ENCODE peak calls at places on chromosomes 11 and 22, in four cellular contexts. C, I, L and S are unnamed samples. For H3K27me3, H3K36me3 and H3K4me1, the result is how much of the 10 kb centered on the place peaks cover.

GRCh38 chr22:29727248-29727551 is 7.4 kb downstream of the CABP7 start:
- DNase-seq in C (no peak), I (no peak), L (no peak), S (no peak)

GRCh38 chr11:63532799-63533475 is 3.7 kb upstream of the PLAAT4 start:
- DNase-seq in C (no peak), I (no peak), L (no peak), S (no peak)

GRCh38 chr22:44807915-44808690 is 55.7 kb downstream of the ARHGAP8 start:
- DNase-seq in C (no peak), I (no peak), L (no peak), S (no peak)

GRCh38 chr22:29626497-29627195 is 23.2 kb downstream of the NF2 start:
- DNase-seq in C (no peak), I (no peak), L (no peak), S (no peak)

GRCh38 chr11:12420706-12421105 is 43.3 kb downstream of the PARVA start:
- DNase-seq in C (no peak), I (no peak), L (no peak), S (no peak)

GRCh38 chr11:16000065-16000464 is 356.3 kb downstream of the SOX6 start:
- DNase-seq in C (no peak), I (no peak), L (no peak), S (no peak)

GRCh38 chr11:9660886-9661285 is 3.0 kb upstream of the SWAP70 start:
- DNase-seq in C (no peak), I (no peak), L (no peak), S (no peak)

GRCh38 chr11:22703561-22703960 is 37.1 kb downstream of the GAS2 start:
- DNase-seq in C (no peak), I (no peak), L (no peak), S (no peak)

GRCh38 chr22:46220921-46221320 is 29.2 kb downstream of the CDPF1 start:
- DNase-seq in C (no peak), I (no peak), L (no peak), S (no peak)

GRCh38 chr11:119623682-119624081 is 105.3 kb downstream of the NECTIN1 start:
- DNase-seq in C (no peak), I (no peak), L (no peak), S (no peak)

GRCh38 chr11:133081730-133082452 is 450.4 kb downstream of the OPCML start:
- DNase-seq in C (no peak), I (no peak), L (no peak), S (no peak)

GRCh38 chr11:70568504-70569172 is 170.3 kb downstream of the CTTN start:
- DNase-seq in C (peak), I (no peak), L (no peak), S (no peak)

GRCh38 chr11:80156062-80156461 is 715.2 kb upstream of the TENM4 start:
- DNase-seq in C (no peak), I (no peak), L (no peak), S (no peak)

GRCh38 chr22:39144101-39144815 is 8.2 kb downstream of the CBX7 start:
- DNase-seq in C (peak), I (peak), L (no peak), S (peak)

GRCh38 chr22:45205624-45205925 is 35.1 kb downstream of the KIAA0930 start:
- DNase-seq in C (no peak), I (no peak), L (no peak), S (no peak)

GRCh38 chr11:19359425-19360000 is 118.8 kb upstream of the E2F8 start:
- DNase-seq in C (no peak), I (no peak), L (peak), S (no peak)

GRCh38 chr22:30685178-30685577 is 9.5 kb upstream of the OSBP2 start:
- DNase-seq in C (no peak), I (no peak), L (no peak), S (no peak)

GRCh38 chr11:61718046-61718531 is 34.3 kb upstream of the MYRF start:
- DNase-seq in C (no peak), I (no peak), L (no peak), S (no peak)

GRCh38 chr11:73797457-73797856 is 9.8 kb downstream of the MRPL48 start:
- DNase-seq in C (no peak), I (no peak), L (no peak), S (no peak)

GRCh38 chr22:20080445-20080775 is 369 bp downstream of the DGCR8 start:
- DNase-seq in C (peak), I (peak), L (peak), S (peak)

GRCh38 chr11:12507391-12507790 is 130.0 kb downstream of the PARVA start:
- DNase-seq in C (no peak), I (no peak), L (no peak), S (no peak)

GRCh38 chr22:27801197-27801615 is 350 bp downstream of the MN1 start:
- DNase-seq in C (no peak), I (peak), L (peak), S (peak)

GRCh38 chr11:68542617-68543016 is 82.1 kb downstream of the PPP6R3 start:
- DNase-seq in C (no peak), I (no peak), L (no peak), S (no peak)

GRCh38 chr11:134585666-134586285 is 173.7 kb upstream of the B3GAT1 start:
- DNase-seq in C (peak), I (no peak), L (no peak), S (no peak)

DNA sequence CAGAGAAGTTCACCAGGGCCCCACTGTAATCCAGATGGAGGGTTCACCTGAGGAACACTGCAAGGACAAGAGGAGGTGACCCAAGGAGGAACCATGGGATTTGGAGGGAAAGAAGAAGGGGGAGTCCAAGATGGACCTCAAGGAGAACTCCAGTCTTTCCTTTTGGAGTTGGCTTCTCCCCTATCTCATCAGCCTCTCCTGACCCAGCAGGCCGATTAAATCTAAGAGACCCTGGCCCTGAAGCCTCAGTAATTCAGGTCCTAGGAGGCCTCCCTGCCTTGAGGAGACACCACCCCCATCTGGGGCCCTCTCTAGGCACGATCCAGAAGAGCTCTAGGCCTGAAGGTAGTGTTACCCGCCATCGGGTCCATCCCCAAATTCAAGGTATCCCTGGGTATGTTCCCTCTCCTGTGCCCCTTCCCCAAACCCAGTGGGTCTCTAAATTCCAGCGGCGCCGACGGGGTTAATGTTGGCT is 15.1 kb upstream of the DGKZ start:
- DNase-seq in C (no peak), I (no peak), L (no peak), S (no peak)
- H3K27me3 ChIP-seq in C (under half), I (under half), L (under half), S (under half)

DNA sequence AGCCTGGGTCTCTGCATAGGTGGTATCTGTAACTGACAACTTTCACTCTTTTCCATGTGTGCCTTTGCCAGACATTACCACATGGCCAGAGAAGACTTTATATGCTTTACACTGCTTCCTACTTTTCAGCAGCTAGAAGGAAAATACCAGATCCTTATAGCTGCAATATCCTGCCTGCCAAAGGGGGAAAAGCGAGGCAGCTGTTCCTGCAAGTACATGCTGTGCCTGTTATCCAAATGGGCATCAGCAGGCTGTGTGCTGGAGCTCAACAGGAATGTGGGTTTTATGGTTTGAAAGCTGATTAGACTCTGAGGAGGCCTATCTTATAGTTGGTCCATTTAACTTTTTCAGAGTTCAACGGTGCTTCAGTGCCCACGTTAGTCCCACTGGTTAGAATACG is 547.1 kb downstream of the RAB38 start:
- DNase-seq in C (no peak), I (no peak), L (no peak), S (no peak)
- H3K36me3 ChIP-seq in C (under half), I (under half), L (under half), S (under half)

DNA sequence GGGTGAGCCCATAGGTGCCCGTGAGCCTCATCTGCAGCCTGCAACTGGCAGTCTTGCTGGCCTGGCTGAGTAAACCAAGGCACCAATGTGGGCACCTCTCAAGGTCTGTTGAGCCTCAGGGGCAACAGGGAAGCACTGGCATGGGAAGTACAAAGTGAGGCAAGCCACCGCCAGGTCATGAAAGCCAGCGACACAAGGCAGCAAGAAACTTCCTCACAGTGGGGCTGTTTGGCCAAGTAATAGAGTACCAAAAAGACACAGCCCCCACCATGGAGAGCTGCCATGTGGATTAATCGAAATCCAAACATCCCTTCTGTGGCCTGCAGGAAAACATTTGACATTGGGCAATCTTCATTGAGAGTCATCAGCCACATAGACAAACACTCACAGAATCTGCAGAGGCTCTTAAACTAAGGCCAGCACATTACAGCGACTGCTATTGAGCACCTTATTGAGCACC is 43.6 kb upstream of the FIBIN start:
- DNase-seq in C (no peak), I (no peak), L (no peak), S (no peak)
- H3K4me1 ChIP-seq in C (under half), I (under half), L (under half), S (under half)

GRCh38 chr11:64643927-64644326 is 52.9 kb downstream of the SLC22A12 start:
- DNase-seq in C (no peak), I (no peak), L (no peak), S (no peak)
- H3K27me3 ChIP-seq in C (under half), I (under half), L (half or more), S (under half)

GRCh38 chr11:76783901-76784813 is 1.0 kb downstream of the TSKU start:
- DNase-seq in C (peak), I (no peak), L (peak), S (no peak)

GRCh38 chr11:76787271-76787670 is 4.1 kb downstream of the TSKU start:
- DNase-seq in C (peak), I (no peak), L (no peak), S (no peak)

GRCh38 chr11:76786053-76787014 is 3.2 kb downstream of the TSKU start:
- DNase-seq in C (no peak), I (no peak), L (no peak), S (no peak)

GRCh38 chr11:76783294-76783900 is at the start of gene TSKU:
- DNase-seq in C (no peak), I (no peak), L (peak), S (no peak)

GRCh38 chr11:76785513-76785912 is 2.4 kb downstream of the TSKU start:
- DNase-seq in C (no peak), I (no peak), L (no peak), S (no peak)
- H3K36me3 ChIP-seq in C (under half), I (under half), L (under half), S (under half)

GRCh38 chr11:65382804-65383368 is 440 bp upstream of the SLC25A45 start:
- DNase-seq in C (no peak), I (no peak), L (no peak), S (no peak)
- H3K4me1 ChIP-seq in C (under half), I (half or more), L (under half), S (half or more)